ENCODE peak calls at places on chromosomes 11 and 22, in four cellular contexts. M, X, B and K are unnamed samples.

GRCh38 chr11:6431861-6432260 is 8.9 kb downstream of the HPX start:
- DNase-seq in M (no peak), X (peak), B (peak), K (no peak)

GRCh38 chr11:76612226-76612625 is 58.3 kb downstream of the LRRC32 start:
- DNase-seq in M (no peak), X (no peak), B (no peak), K (no peak)

GRCh38 chr11:100557830-100558611 is 129.1 kb upstream of the ARHGAP42 start:
- DNase-seq in M (no peak), X (peak), B (peak), K (no peak)

GRCh38 chr11:35629914-35630313 is 11.7 kb downstream of the FJX1 start:
- DNase-seq in M (no peak), X (peak), B (peak), K (no peak)

GRCh38 chr11:120178441-120179070 is 32.3 kb upstream of the OAF start:
- DNase-seq in M (no peak), X (no peak), B (no peak), K (no peak)

GRCh38 chr11:67390947-67391303 is 861 bp upstream of the RAD9A start:
- DNase-seq in M (no peak), X (no peak), B (no peak), K (no peak)

GRCh38 chr22:27489265-27489675 is 312.3 kb downstream of the MN1 start:
- DNase-seq in M (peak), X (no peak), B (peak), K (no peak)

GRCh38 chr22:19292262-19293230 is 1.0 kb upstream of the CLTCL1 start:
- DNase-seq in M (peak), X (no peak), B (no peak), K (no peak)

GRCh38 chr11:110287537-110287936 is 8.9 kb downstream of the RDX start:
- DNase-seq in M (no peak), X (no peak), B (no peak), K (no peak)

GRCh38 chr11:119490253-119491006 is 67.5 kb upstream of the THY1 start:
- DNase-seq in M (no peak), X (no peak), B (no peak), K (no peak)

GRCh38 chr11:12182650-12183511 is 72.5 kb downstream of the MICAL2 start:
- DNase-seq in M (no peak), X (peak), B (peak), K (no peak)

GRCh38 chr11:113906038-113906437 is 1.4 kb downstream of the HTR3B start:
- DNase-seq in M (peak), X (peak), B (peak), K (no peak)

GRCh38 chr22:49598338-49598737 is 229.3 kb downstream of the BRD1 start:
- DNase-seq in M (no peak), X (no peak), B (no peak), K (no peak)

GRCh38 chr22:48959496-48959895 is 868.2 kb downstream of the BRD1 start:
- DNase-seq in M (peak), X (no peak), B (no peak), K (no peak)

GRCh38 chr11:121389651-121390050 is 62.5 kb upstream of the SORL1 start:
- DNase-seq in M (no peak), X (no peak), B (no peak), K (no peak)